ENCODE peak calls at places on chromosome 15, in five cellular contexts. M, A, D, E and P are unnamed samples.

GRCh38 chr15:52008698-52009434 is 10.2 kb upstream of the MAPK6 start:
- DNase-seq in M (peak), A (no peak), D (no peak), E (no peak), P (no peak)

GRCh38 chr15:67839358-67839928 is 402 bp downstream of the RNU6-1 start:
- DNase-seq in M (peak), A (no peak), D (peak), E (no peak), P (no peak)

GRCh38 chr15:60399931-60400330 is 2.1 kb upstream of the ANXA2 start:
- DNase-seq in M (no peak), A (no peak), D (no peak), E (no peak), P (no peak)

GRCh38 chr15:66046751-66047150 is 177.5 kb downstream of the RAB11A start:
- DNase-seq in M (no peak), A (no peak), D (no peak), E (no peak), P (no peak)

GRCh38 chr15:85718271-85718971 is 76.3 kb downstream of the KLHL25 start:
- DNase-seq in M (no peak), A (no peak), D (no peak), E (no peak), P (no peak)

GRCh38 chr15:60788514-60789091 is 309.7 kb upstream of the ICE2 start:
- DNase-seq in M (no peak), A (no peak), D (no peak), E (peak), P (no peak)

GRCh38 chr15:72319360-72319984 is 485 bp downstream of the CELF6 start:
- DNase-seq in M (peak), A (peak), D (no peak), E (peak), P (peak)

GRCh38 chr15:56537881-56538280 is 72.9 kb upstream of the MNS1 start:
- DNase-seq in M (no peak), A (peak), D (peak), E (peak), P (peak)

GRCh38 chr15:30990451-30991300 is 752 bp downstream of the MTMR10 start:
- DNase-seq in M (peak), A (no peak), D (peak), E (no peak), P (no peak)

GRCh38 chr15:61084944-61085367 is 144.1 kb downstream of the RORA start:
- DNase-seq in M (peak), A (no peak), D (no peak), E (no peak), P (no peak)

GRCh38 chr15:69758810-69759410 is 306.3 kb downstream of the RPLP1 start:
- DNase-seq in M (peak), A (peak), D (peak), E (no peak), P (no peak)

GRCh38 chr15:80932989-80933388 is 56.6 kb downstream of the MESD start:
- DNase-seq in M (no peak), A (no peak), D (no peak), E (peak), P (peak)

GRCh38 chr15:56532766-56533455 is 68.0 kb upstream of the MNS1 start:
- DNase-seq in M (no peak), A (no peak), D (no peak), E (no peak), P (no peak)

GRCh38 chr15:45179221-45179985 is 8.4 kb downstream of the SHF start:
- DNase-seq in M (peak), A (peak), D (no peak), E (no peak), P (peak)

GRCh38 chr15:67790610-67791319 is 34.5 kb upstream of the SKOR1 start:
- DNase-seq in M (no peak), A (no peak), D (no peak), E (no peak), P (no peak)

GRCh38 chr15:28269097-28269496 is 52.9 kb downstream of the HERC2 start:
- DNase-seq in M (no peak), A (no peak), D (no peak), E (peak), P (peak)

GRCh38 chr15:34359416-34359815 is 7.6 kb downstream of the LPCAT4 start:
- DNase-seq in M (no peak), A (no peak), D (no peak), E (no peak), P (no peak)

GRCh38 chr15:68126415-68126814 is 72.3 kb downstream of the PIAS1 start:
- DNase-seq in M (no peak), A (no peak), D (no peak), E (peak), P (peak)

GRCh38 chr15:44729394-44729913 is 6.9 kb upstream of the TRIM69 start:
- DNase-seq in M (peak), A (no peak), D (no peak), E (peak), P (no peak)

GRCh38 chr15:25784141-25784540 is 79.0 kb downstream of the ATP10A start:
- DNase-seq in M (no peak), A (no peak), D (no peak), E (no peak), P (no peak)

GRCh38 chr15:64092864-64093626 is 593 bp downstream of the CIAO2A start:
- DNase-seq in M (peak), A (peak), D (peak), E (peak), P (peak)

GRCh38 chr15:61702224-61703120 is 357.8 kb downstream of the VPS13C start:
- DNase-seq in M (peak), A (no peak), D (no peak), E (no peak), P (no peak)

GRCh38 chr15:90560229-90560771 is 30.6 kb downstream of the CRTC3 start:
- DNase-seq in M (no peak), A (no peak), D (no peak), E (peak), P (peak)